ENCODE peak calls at places on chromosomes 5 and 9, in five cellular contexts. I is SJSA1, U is Peyer's patch, Q is stomach, J is PC-9. C is an unnamed sample.

GRCh38 chr9:21933865-21934264 is 60.3 kb downstream of the CDKN2A start:
- DNase-seq in I (no peak), U (no peak), Q (no peak), J (no peak), C (no peak)

GRCh38 chr9:135715056-135715595 is 13.1 kb downstream of the KCNT1 start:
- DNase-seq in I (no peak), U (no peak), Q (no peak), J (no peak), C (no peak)

GRCh38 chr5:132751444-132751843 is 4.2 kb downstream of the CCNI2 start:
- DNase-seq in I (peak; percentile 35), U (no peak), Q (no peak), J (no peak), C (peak; percentile 42)

GRCh38 chr5:103291606-103292005 is 33.0 kb downstream of the MACIR start:
- DNase-seq in I (no peak), U (no peak), Q (no peak), J (no peak), C (no peak)

GRCh38 chr9:73714294-73714693 is 562.6 kb downstream of the ANXA1 start:
- DNase-seq in I (no peak), U (no peak), Q (no peak), J (peak; percentile 37), C (no peak)

GRCh38 chr5:169545762-169546161 is 37.8 kb upstream of the SPDL1 start:
- DNase-seq in I (no peak), U (no peak), Q (no peak), J (no peak), C (no peak)

GRCh38 chr9:122111413-122112085 is 18.4 kb upstream of the TTLL11 start:
- DNase-seq in I (no peak), U (no peak), Q (no peak), J (no peak), C (no peak)

GRCh38 chr5:10319202-10319851 is 11.6 kb upstream of the CMBL start:
- DNase-seq in I (no peak), U (no peak), Q (no peak), J (no peak), C (no peak)

GRCh38 chr5:177373806-177374205 is 10.4 kb upstream of the SLC34A1 start:
- DNase-seq in I (no peak), U (no peak), Q (no peak), J (no peak), C (no peak)

GRCh38 chr9:135369401-135369800 is 110.2 kb upstream of the PPP1R26 start:
- DNase-seq in I (no peak), U (no peak), Q (no peak), J (no peak), C (no peak)

GRCh38 chr9:98418578-98419259 is 163.3 kb upstream of the TBC1D2 start:
- DNase-seq in I (no peak), U (no peak), Q (no peak), J (no peak), C (no peak)

GRCh38 chr5:91369480-91369879 is 13.6 kb downstream of the ARRDC3 start:
- DNase-seq in I (no peak), U (no peak), Q (no peak), J (no peak), C (no peak)

GRCh38 chr9:76451234-76451633 is 7.7 kb upstream of the GCNT1 start:
- DNase-seq in I (peak; percentile 52), U (no peak), Q (no peak), J (no peak), C (no peak)

GRCh38 chr9:14846871-14847311 is 63.3 kb downstream of the FREM1 start:
- DNase-seq in I (peak; percentile 56), U (peak; percentile 71), Q (peak; percentile 32), J (no peak), C (peak; percentile 54)

GRCh38 chr5:100464418-100464817 is 70.8 kb upstream of the FAM174A start:
- DNase-seq in I (no peak), U (no peak), Q (no peak), J (peak; percentile 37), C (no peak)

GRCh38 chr5:113693205-113693553 is 179.7 kb downstream of the YTHDC2 start:
- DNase-seq in I (no peak), U (no peak), Q (no peak), J (no peak), C (no peak)

GRCh38 chr5:6484899-6485298 is 36.2 kb downstream of the UBE2QL1 start:
- DNase-seq in I (no peak), U (no peak), Q (peak; percentile 9), J (no peak), C (no peak)

GRCh38 chr5:141958113-141958512 is at the start of gene PCDH12:
- DNase-seq in I (peak; percentile 44), U (no peak), Q (no peak), J (no peak), C (no peak)

GRCh38 chr5:33048315-33048714 is 337.2 kb downstream of the NPR3 start:
- DNase-seq in I (no peak), U (no peak), Q (no peak), J (no peak), C (no peak)

GRCh38 chr5:144684899-144685298 is 514.2 kb downstream of the KCTD16 start:
- DNase-seq in I (no peak), U (no peak), Q (no peak), J (no peak), C (no peak)

GRCh38 chr9:97397220-97397619 is 14.7 kb upstream of the TDRD7 start:
- DNase-seq in I (no peak), U (no peak), Q (no peak), J (no peak), C (no peak)

GRCh38 chr9:136848393-136849037 is 694 bp upstream of the PHPT1 start:
- DNase-seq in I (no peak), U (peak; percentile 67), Q (peak; percentile 44), J (no peak), C (peak; percentile 44)

GRCh38 chr9:88084816-88085215 is 53.5 kb downstream of the SPATA31C2 start:
- DNase-seq in I (no peak), U (no peak), Q (no peak), J (no peak), C (no peak)

GRCh38 chr5:16152601-16153568 is 26.7 kb downstream of the MARCHF11 start:
- DNase-seq in I (no peak), U (no peak), Q (no peak), J (no peak), C (no peak)

GRCh38 chr5:37424441-37424840 is 45.3 kb downstream of the WDR70 start:
- DNase-seq in I (no peak), U (no peak), Q (no peak), J (no peak), C (no peak)

GRCh38 chr9:20898885-20899554 is 132.4 kb downstream of the HACD4 start:
- DNase-seq in I (no peak), U (no peak), Q (no peak), J (no peak), C (no peak)

GRCh38 chr9:129888085-129888808 is 53.0 kb downstream of the USP20 start:
- DNase-seq in I (no peak), U (peak; percentile 95), Q (peak; percentile 62), J (peak; percentile 66), C (no peak)

GRCh38 chr9:75903785-75904360 is 13.4 kb downstream of the PCSK5 start:
- DNase-seq in I (peak; percentile 50), U (peak; percentile 66), Q (no peak), J (peak; percentile 96), C (no peak)

GRCh38 chr5:37786855-37787254 is 53.0 kb downstream of the GDNF start:
- DNase-seq in I (no peak), U (no peak), Q (no peak), J (no peak), C (no peak)

GRCh38 chr5:138022912-138023311 is 10.0 kb downstream of the FAM13B start:
- DNase-seq in I (no peak), U (no peak), Q (no peak), J (no peak), C (no peak)

GRCh38 chr9:134064711-134065110 is 3.1 kb downstream of the BRD3 start:
- DNase-seq in I (peak; percentile 31), U (peak; percentile 44), Q (peak; percentile 25), J (no peak), C (peak; percentile 52)

GRCh38 chr9:91944711-91945110 is 5.3 kb downstream of the ROR2 start:
- DNase-seq in I (peak; percentile 11), U (peak; percentile 17), Q (peak; percentile 1), J (no peak), C (no peak)

GRCh38 chr9:2015581-2016410 is 649 bp downstream of the SMARCA2 start:
- DNase-seq in I (peak; percentile 37), U (peak; percentile 75), Q (peak; percentile 65), J (no peak), C (peak; percentile 61)

DNA sequence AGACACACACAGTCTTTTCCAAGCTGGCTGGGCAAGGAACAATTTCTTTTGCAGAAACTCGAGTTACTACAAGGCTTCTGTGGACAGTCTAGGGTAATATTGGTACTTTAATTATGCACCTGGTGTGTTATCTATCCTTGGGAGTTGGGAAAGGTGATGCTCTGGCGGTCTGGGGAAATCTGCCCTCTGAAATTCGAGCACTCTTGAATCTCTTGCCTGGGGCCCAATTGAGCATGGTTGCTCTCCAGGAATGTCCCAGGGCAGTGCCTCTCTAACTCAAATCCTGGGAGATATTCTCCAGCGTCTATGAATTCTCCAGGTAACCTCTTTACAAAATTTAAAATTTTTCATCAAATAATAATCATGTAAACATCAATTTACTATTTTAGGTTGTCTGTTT is 69.3 kb downstream of the KCNIP1 start:
- DNase-seq in I (no peak), U (no peak), Q (no peak), J (no peak), C (no peak)
- H3K9me3 ChIP-seq in I (no peaks in the 10 kb centered on the region), U (no peaks in the 10 kb centered on the region), Q (peaks cover 8% of the 10 kb centered on the region), J (no peaks in the 10 kb centered on the region), C (no peaks in the 10 kb centered on the region)

DNA sequence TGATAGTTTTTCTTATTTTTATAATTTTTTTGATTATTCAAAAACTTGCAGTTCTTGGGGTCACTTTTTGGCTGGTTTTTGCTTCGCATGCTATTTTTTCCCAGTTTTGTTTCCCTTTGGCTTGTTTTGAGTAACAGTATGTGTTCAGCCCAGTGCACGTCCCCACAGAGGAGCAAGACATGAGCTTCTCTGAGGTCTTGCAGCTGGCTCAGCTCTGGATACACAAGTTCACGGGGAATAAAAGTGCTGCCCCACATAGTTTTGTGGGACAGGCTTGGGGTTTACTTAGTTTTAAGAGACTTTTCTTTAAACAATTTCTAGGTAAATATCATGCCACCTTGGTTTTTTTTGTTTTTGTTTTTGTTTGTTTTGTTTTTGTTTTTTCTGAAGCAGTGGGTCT is 297.8 kb upstream of the IRX1 start:
- DNase-seq in I (no peak), U (no peak), Q (no peak), J (no peak), C (no peak)
- H3K9me3 ChIP-seq in I (peaks cover 32% of the 10 kb centered on the region), U (no peaks in the 10 kb centered on the region), Q (no peaks in the 10 kb centered on the region), J (no peaks in the 10 kb centered on the region), C (no peaks in the 10 kb centered on the region)

DNA sequence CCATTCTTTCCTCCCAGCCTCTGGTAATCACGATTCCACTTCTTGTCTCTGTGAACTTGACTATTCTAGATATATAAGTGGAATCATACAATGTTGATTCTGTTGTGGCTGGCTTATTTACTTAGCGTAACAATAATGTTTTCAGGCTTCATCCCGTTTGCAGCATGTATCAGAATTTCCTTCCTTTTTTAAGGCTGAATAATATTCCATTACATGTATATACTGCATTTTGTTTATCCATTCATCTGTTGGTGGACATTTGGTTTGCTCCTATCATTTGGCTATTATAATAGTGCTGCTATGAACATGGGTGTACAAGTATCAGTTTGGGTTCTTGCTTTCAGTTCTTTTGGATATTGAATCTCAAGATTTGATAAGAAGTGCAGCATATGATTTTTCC is 239.7 kb upstream of the ZNF608 start:
- DNase-seq in I (no peak), U (no peak), Q (no peak), J (no peak), C (no peak)
- H3K9me3 ChIP-seq in I (no peaks in the 10 kb centered on the region), U (no peaks in the 10 kb centered on the region), Q (peaks cover 10% of the 10 kb centered on the region), J (peaks cover 4% of the 10 kb centered on the region), C (no peaks in the 10 kb centered on the region)

GRCh38 chr5:178984145-178985072 is 10.7 kb downstream of the GRM6 start:
- DNase-seq in I (no peak), U (no peak), Q (no peak), J (no peak), C (no peak)
- H3K9me3 ChIP-seq in I (peaks cover 59% of the 10 kb centered on the region), U (peaks cover 57% of the 10 kb centered on the region), Q (peaks cover 97% of the 10 kb centered on the region), J (no peaks in the 10 kb centered on the region), C (peaks cover 78% of the 10 kb centered on the region)